ENCODE peak calls at places on chromosomes 6 and 20, in seven cellular contexts. One of them, this sample, is unnamed.

GRCh38 chr20:45465492-45466266 is 3.9 kb upstream of the WFDC2 start:
- DNase-seq in astrocyte: no peak
- DNase-seq in RWPE1: no peak
- DNase-seq in CD8-positive, alpha-beta memory T cell: no peak
- DNase-seq in endothelial cell of umbilical vein: no peak
- DNase-seq in central memory CD4-positive, alpha-beta T cell: no peak
- DNase-seq in body of pancreas: no peak
- DNase-seq in this sample: no peak

GRCh38 chr20:5039255-5039657 is 37.9 kb upstream of the SLC23A2 start:
- DNase-seq in central memory CD4-positive, alpha-beta T cell: no peak
- DNase-seq in astrocyte: no peak
- DNase-seq in body of pancreas: no peak
- DNase-seq in RWPE1: no peak
- DNase-seq in CD8-positive, alpha-beta memory T cell: no peak
- DNase-seq in endothelial cell of umbilical vein: no peak
- DNase-seq in this sample: no peak

GRCh38 chr6:24357336-24358218 is at the start of gene DCDC2:
- DNase-seq in RWPE1: no peak
- DNase-seq in central memory CD4-positive, alpha-beta T cell: peak; percentile 36
- DNase-seq in body of pancreas: peak; percentile 97
- DNase-seq in endothelial cell of umbilical vein: no peak
- DNase-seq in CD8-positive, alpha-beta memory T cell: peak; percentile 42
- DNase-seq in astrocyte: peak; percentile 22
- DNase-seq in this sample: no peak

GRCh38 chr6:157840776-157841175 is 17.7 kb downstream of the SNX9 start:
- DNase-seq in central memory CD4-positive, alpha-beta T cell: no peak
- DNase-seq in body of pancreas: no peak
- DNase-seq in CD8-positive, alpha-beta memory T cell: no peak
- DNase-seq in endothelial cell of umbilical vein: peak; percentile 63
- DNase-seq in astrocyte: peak; percentile 65
- DNase-seq in RWPE1: no peak
- DNase-seq in this sample: no peak

GRCh38 chr6:26175428-26176181 is 88.4 kb downstream of the HFE start:
- DNase-seq in CD8-positive, alpha-beta memory T cell: peak; percentile 63
- DNase-seq in body of pancreas: no peak
- DNase-seq in astrocyte: no peak
- DNase-seq in RWPE1: no peak
- DNase-seq in central memory CD4-positive, alpha-beta T cell: peak; percentile 63
- DNase-seq in endothelial cell of umbilical vein: peak; percentile 85
- DNase-seq in this sample: peak; percentile 40

GRCh38 chr6:75292522-75292921 is 7.9 kb upstream of the TMEM30A start:
- DNase-seq in endothelial cell of umbilical vein: no peak
- DNase-seq in body of pancreas: no peak
- DNase-seq in CD8-positive, alpha-beta memory T cell: no peak
- DNase-seq in astrocyte: no peak
- DNase-seq in central memory CD4-positive, alpha-beta T cell: no peak
- DNase-seq in RWPE1: no peak
- DNase-seq in this sample: no peak

GRCh38 chr6:165060636-165061190 is 248.7 kb downstream of the C6orf118 start:
- DNase-seq in endothelial cell of umbilical vein: no peak
- DNase-seq in RWPE1: no peak
- DNase-seq in central memory CD4-positive, alpha-beta T cell: no peak
- DNase-seq in CD8-positive, alpha-beta memory T cell: no peak
- DNase-seq in astrocyte: peak; percentile 44
- DNase-seq in body of pancreas: no peak
- DNase-seq in this sample: no peak

GRCh38 chr6:81812416-81812815 is 59.9 kb upstream of the TENT5A start:
- DNase-seq in endothelial cell of umbilical vein: no peak
- DNase-seq in central memory CD4-positive, alpha-beta T cell: no peak
- DNase-seq in astrocyte: no peak
- DNase-seq in CD8-positive, alpha-beta memory T cell: no peak
- DNase-seq in RWPE1: no peak
- DNase-seq in body of pancreas: no peak
- DNase-seq in this sample: no peak

GRCh38 chr20:15940127-15940526 is 633.1 kb downstream of the KIF16B start:
- DNase-seq in body of pancreas: no peak
- DNase-seq in RWPE1: no peak
- DNase-seq in endothelial cell of umbilical vein: no peak
- DNase-seq in astrocyte: no peak
- DNase-seq in CD8-positive, alpha-beta memory T cell: no peak
- DNase-seq in central memory CD4-positive, alpha-beta T cell: no peak
- DNase-seq in this sample: no peak

GRCh38 chr20:45359069-45359405 is 3.9 kb upstream of the SYS1 start:
- DNase-seq in endothelial cell of umbilical vein: peak; percentile 59
- DNase-seq in CD8-positive, alpha-beta memory T cell: no peak
- DNase-seq in astrocyte: peak; percentile 79
- DNase-seq in RWPE1: no peak
- DNase-seq in central memory CD4-positive, alpha-beta T cell: no peak
- DNase-seq in body of pancreas: peak; percentile 78
- DNase-seq in this sample: no peak

GRCh38 chr6:139153876-139154275 is 19.0 kb downstream of the HECA start:
- DNase-seq in astrocyte: peak; percentile 84
- DNase-seq in RWPE1: no peak
- DNase-seq in endothelial cell of umbilical vein: no peak
- DNase-seq in CD8-positive, alpha-beta memory T cell: no peak
- DNase-seq in body of pancreas: no peak
- DNase-seq in central memory CD4-positive, alpha-beta T cell: no peak
- DNase-seq in this sample: no peak

GRCh38 chr6:45922728-45923351 is 92.8 kb downstream of the CLIC5 start:
- DNase-seq in astrocyte: peak; percentile 59
- DNase-seq in endothelial cell of umbilical vein: peak; percentile 40
- DNase-seq in body of pancreas: peak; percentile 57
- DNase-seq in central memory CD4-positive, alpha-beta T cell: peak; percentile 22
- DNase-seq in RWPE1: peak; percentile 55
- DNase-seq in CD8-positive, alpha-beta memory T cell: peak; percentile 16
- DNase-seq in this sample: peak; percentile 76

GRCh38 chr20:20211274-20211987 is 156.5 kb upstream of the INSM1 start:
- DNase-seq in RWPE1: no peak
- DNase-seq in CD8-positive, alpha-beta memory T cell: no peak
- DNase-seq in endothelial cell of umbilical vein: no peak
- DNase-seq in body of pancreas: no peak
- DNase-seq in astrocyte: no peak
- DNase-seq in central memory CD4-positive, alpha-beta T cell: no peak
- DNase-seq in this sample: no peak

GRCh38 chr20:62254021-62254724 is 15.9 kb downstream of the OSBPL2 start:
- DNase-seq in RWPE1: no peak
- DNase-seq in CD8-positive, alpha-beta memory T cell: no peak
- DNase-seq in astrocyte: no peak
- DNase-seq in central memory CD4-positive, alpha-beta T cell: no peak
- DNase-seq in body of pancreas: no peak
- DNase-seq in endothelial cell of umbilical vein: no peak
- DNase-seq in this sample: no peak

GRCh38 chr6:64221776-64222175 is 586.2 kb downstream of the PHF3 start:
- DNase-seq in endothelial cell of umbilical vein: no peak
- DNase-seq in central memory CD4-positive, alpha-beta T cell: no peak
- DNase-seq in CD8-positive, alpha-beta memory T cell: no peak
- DNase-seq in astrocyte: no peak
- DNase-seq in body of pancreas: no peak
- DNase-seq in RWPE1: no peak
- DNase-seq in this sample: no peak

GRCh38 chr20:63508072-63508768 is 9.3 kb upstream of the EEF1A2 start:
- DNase-seq in body of pancreas: no peak
- DNase-seq in central memory CD4-positive, alpha-beta T cell: no peak
- DNase-seq in endothelial cell of umbilical vein: no peak
- DNase-seq in astrocyte: no peak
- DNase-seq in CD8-positive, alpha-beta memory T cell: no peak
- DNase-seq in RWPE1: no peak
- DNase-seq in this sample: no peak

GRCh38 chr20:46011631-46012482 is 3.1 kb downstream of the MMP9 start:
- DNase-seq in RWPE1: no peak
- DNase-seq in CD8-positive, alpha-beta memory T cell: no peak
- DNase-seq in central memory CD4-positive, alpha-beta T cell: no peak
- DNase-seq in astrocyte: no peak
- DNase-seq in body of pancreas: peak; percentile 53
- DNase-seq in endothelial cell of umbilical vein: peak; percentile 36
- DNase-seq in this sample: no peak

GRCh38 chr6:25713802-25714201 is 40.7 kb upstream of the SLC17A4 start:
- DNase-seq in endothelial cell of umbilical vein: no peak
- DNase-seq in astrocyte: no peak
- DNase-seq in CD8-positive, alpha-beta memory T cell: no peak
- DNase-seq in central memory CD4-positive, alpha-beta T cell: no peak
- DNase-seq in body of pancreas: no peak
- DNase-seq in RWPE1: no peak
- DNase-seq in this sample: no peak

GRCh38 chr6:34657307-34657978 is 39.1 kb downstream of the ILRUN start:
- DNase-seq in RWPE1: peak; percentile 69
- DNase-seq in CD8-positive, alpha-beta memory T cell: peak; percentile 28
- DNase-seq in astrocyte: peak; percentile 83
- DNase-seq in central memory CD4-positive, alpha-beta T cell: peak; percentile 24
- DNase-seq in endothelial cell of umbilical vein: peak; percentile 92
- DNase-seq in body of pancreas: peak; percentile 87
- DNase-seq in this sample: peak; percentile 70

GRCh38 chr6:33700391-33701050 is 11.0 kb downstream of the UQCC2 start:
- DNase-seq in central memory CD4-positive, alpha-beta T cell: peak; percentile 69
- DNase-seq in endothelial cell of umbilical vein: peak; percentile 81
- DNase-seq in CD8-positive, alpha-beta memory T cell: peak; percentile 61
- DNase-seq in body of pancreas: peak; percentile 71
- DNase-seq in RWPE1: no peak
- DNase-seq in astrocyte: peak; percentile 36
- DNase-seq in this sample: peak; percentile 57

GRCh38 chr20:21808863-21809664 is 103.6 kb downstream of the PAX1 start:
- DNase-seq in endothelial cell of umbilical vein: no peak
- DNase-seq in body of pancreas: peak; percentile 38
- DNase-seq in astrocyte: no peak
- DNase-seq in RWPE1: peak; percentile 5
- DNase-seq in CD8-positive, alpha-beta memory T cell: no peak
- DNase-seq in central memory CD4-positive, alpha-beta T cell: no peak
- DNase-seq in this sample: no peak

GRCh38 chr6:12844284-12845223 is 128.0 kb downstream of the PHACTR1 start:
- DNase-seq in endothelial cell of umbilical vein: peak; percentile 23
- DNase-seq in astrocyte: peak; percentile 10
- DNase-seq in RWPE1: peak; percentile 18
- DNase-seq in body of pancreas: no peak
- DNase-seq in CD8-positive, alpha-beta memory T cell: no peak
- DNase-seq in central memory CD4-positive, alpha-beta T cell: no peak
- DNase-seq in this sample: peak; percentile 20

GRCh38 chr6:129730477-129731165 is 20.6 kb upstream of the ARHGAP18 start:
- DNase-seq in RWPE1: peak; percentile 20
- DNase-seq in central memory CD4-positive, alpha-beta T cell: peak; percentile 50
- DNase-seq in CD8-positive, alpha-beta memory T cell: peak; percentile 37
- DNase-seq in body of pancreas: peak; percentile 34
- DNase-seq in astrocyte: no peak
- DNase-seq in endothelial cell of umbilical vein: peak; percentile 63
- DNase-seq in this sample: no peak

GRCh38 chr6:32854376-32855178 is 585 bp downstream of the PSMB9 start:
- DNase-seq in endothelial cell of umbilical vein: no peak
- DNase-seq in body of pancreas: peak; percentile 59
- DNase-seq in central memory CD4-positive, alpha-beta T cell: peak; percentile 57
- DNase-seq in CD8-positive, alpha-beta memory T cell: no peak
- DNase-seq in RWPE1: peak; percentile 58
- DNase-seq in astrocyte: no peak
- DNase-seq in this sample: peak; percentile 24

GRCh38 chr6:149170564-149171452 is 146.7 kb upstream of the TAB2 start:
- DNase-seq in RWPE1: no peak
- DNase-seq in astrocyte: no peak
- DNase-seq in central memory CD4-positive, alpha-beta T cell: no peak
- DNase-seq in endothelial cell of umbilical vein: no peak
- DNase-seq in CD8-positive, alpha-beta memory T cell: no peak
- DNase-seq in body of pancreas: no peak
- DNase-seq in this sample: peak; percentile 29

GRCh38 chr20:17611290-17611539 is 41.3 kb downstream of the DSTN start:
- DNase-seq in CD8-positive, alpha-beta memory T cell: peak; percentile 25
- DNase-seq in astrocyte: no peak
- DNase-seq in central memory CD4-positive, alpha-beta T cell: no peak
- DNase-seq in RWPE1: no peak
- DNase-seq in body of pancreas: peak; percentile 76
- DNase-seq in endothelial cell of umbilical vein: no peak
- DNase-seq in this sample: no peak

GRCh38 chr20:610130-611046 is at the start of gene TCF15:
- DNase-seq in central memory CD4-positive, alpha-beta T cell: no peak
- DNase-seq in RWPE1: peak; percentile 91
- DNase-seq in astrocyte: no peak
- DNase-seq in CD8-positive, alpha-beta memory T cell: no peak
- DNase-seq in endothelial cell of umbilical vein: peak; percentile 34
- DNase-seq in body of pancreas: no peak
- DNase-seq in this sample: peak; percentile 91

GRCh38 chr20:2256132-2256531 is 39.7 kb upstream of the TGM3 start:
- DNase-seq in RWPE1: no peak
- DNase-seq in CD8-positive, alpha-beta memory T cell: no peak
- DNase-seq in central memory CD4-positive, alpha-beta T cell: no peak
- DNase-seq in endothelial cell of umbilical vein: no peak
- DNase-seq in astrocyte: no peak
- DNase-seq in body of pancreas: no peak
- DNase-seq in this sample: no peak

GRCh38 chr20:52303281-52303950 is 111.8 kb upstream of the ZFP64 start:
- DNase-seq in CD8-positive, alpha-beta memory T cell: no peak
- DNase-seq in astrocyte: no peak
- DNase-seq in RWPE1: no peak
- DNase-seq in body of pancreas: no peak
- DNase-seq in central memory CD4-positive, alpha-beta T cell: no peak
- DNase-seq in endothelial cell of umbilical vein: no peak
- DNase-seq in this sample: no peak

GRCh38 chr6:34332255-34333198 is 59.9 kb downstream of the NUDT3 start:
- DNase-seq in endothelial cell of umbilical vein: no peak
- DNase-seq in body of pancreas: no peak
- DNase-seq in astrocyte: no peak
- DNase-seq in RWPE1: no peak
- DNase-seq in central memory CD4-positive, alpha-beta T cell: no peak
- DNase-seq in CD8-positive, alpha-beta memory T cell: no peak
- DNase-seq in this sample: no peak

GRCh38 chr6:44800171-44800671 is 412.7 kb downstream of the CDC5L start:
- DNase-seq in endothelial cell of umbilical vein: no peak
- DNase-seq in astrocyte: peak; percentile 76
- DNase-seq in central memory CD4-positive, alpha-beta T cell: no peak
- DNase-seq in CD8-positive, alpha-beta memory T cell: no peak
- DNase-seq in RWPE1: no peak
- DNase-seq in body of pancreas: peak; percentile 74
- DNase-seq in this sample: peak; percentile 20

GRCh38 chr6:7545509-7546369 is 4.3 kb downstream of the DSP start:
- DNase-seq in body of pancreas: no peak
- DNase-seq in CD8-positive, alpha-beta memory T cell: no peak
- DNase-seq in endothelial cell of umbilical vein: no peak
- DNase-seq in RWPE1: no peak
- DNase-seq in astrocyte: no peak
- DNase-seq in central memory CD4-positive, alpha-beta T cell: no peak
- DNase-seq in this sample: no peak

GRCh38 chr6:161618816-161619454 is 345.1 kb upstream of the AGPAT4 start:
- DNase-seq in astrocyte: peak; percentile 74
- DNase-seq in endothelial cell of umbilical vein: no peak
- DNase-seq in body of pancreas: peak; percentile 56
- DNase-seq in RWPE1: peak; percentile 48
- DNase-seq in CD8-positive, alpha-beta memory T cell: no peak
- DNase-seq in central memory CD4-positive, alpha-beta T cell: no peak
- DNase-seq in this sample: peak; percentile 26

GRCh38 chr20:46054606-46055005 is 25.6 kb downstream of the SLC12A5 start:
- DNase-seq in RWPE1: no peak
- DNase-seq in endothelial cell of umbilical vein: no peak
- DNase-seq in central memory CD4-positive, alpha-beta T cell: no peak
- DNase-seq in body of pancreas: no peak
- DNase-seq in CD8-positive, alpha-beta memory T cell: no peak
- DNase-seq in astrocyte: no peak
- DNase-seq in this sample: no peak

GRCh38 chr20:24662756-24663399 is 193.4 kb downstream of the SYNDIG1 start:
- DNase-seq in endothelial cell of umbilical vein: no peak
- DNase-seq in CD8-positive, alpha-beta memory T cell: no peak
- DNase-seq in central memory CD4-positive, alpha-beta T cell: no peak
- DNase-seq in astrocyte: peak; percentile 10
- DNase-seq in RWPE1: no peak
- DNase-seq in body of pancreas: no peak
- DNase-seq in this sample: no peak

GRCh38 chr20:14337400-14338171 is at the start of gene FLRT3:
- DNase-seq in central memory CD4-positive, alpha-beta T cell: no peak
- DNase-seq in astrocyte: peak; percentile 96
- DNase-seq in body of pancreas: peak; percentile 92
- DNase-seq in endothelial cell of umbilical vein: peak; percentile 95
- DNase-seq in RWPE1: peak; percentile 93
- DNase-seq in CD8-positive, alpha-beta memory T cell: no peak
- DNase-seq in this sample: peak; percentile 14

GRCh38 chr20:46348231-46348803 is 40.0 kb upstream of the CDH22 start:
- DNase-seq in endothelial cell of umbilical vein: no peak
- DNase-seq in RWPE1: no peak
- DNase-seq in central memory CD4-positive, alpha-beta T cell: no peak
- DNase-seq in CD8-positive, alpha-beta memory T cell: no peak
- DNase-seq in astrocyte: no peak
- DNase-seq in body of pancreas: peak; percentile 27
- DNase-seq in this sample: no peak

GRCh38 chr6:56693246-56693607 is 50.5 kb upstream of the DST start:
- DNase-seq in astrocyte: peak; percentile 93
- DNase-seq in CD8-positive, alpha-beta memory T cell: no peak
- DNase-seq in RWPE1: no peak
- DNase-seq in body of pancreas: peak; percentile 62
- DNase-seq in central memory CD4-positive, alpha-beta T cell: no peak
- DNase-seq in endothelial cell of umbilical vein: no peak
- DNase-seq in this sample: peak; percentile 41